ENCODE peak calls at places on chromosome 18, in eight cellular contexts. One of them, this sample, is unnamed.

GRCh38 chr18:23301971-23302370 is 151.1 kb upstream of the RIOK3 start:
- DNase-seq in RKO: no peak
- DNase-seq in prostate gland: no peak
- DNase-seq in T-cell: no peak
- DNase-seq in ecto neural progenitor cell: no peak
- DNase-seq in activated naive CD4-positive, alpha-beta T cell treated with anti-CD3 and anti-CD28 coated beads for 36 hours: no peak
- DNase-seq in effector memory CD8-positive, alpha-beta T cell: no peak
- DNase-seq in right lobe of liver: no peak
- DNase-seq in this sample: no peak

GRCh38 chr18:73774836-73775509 is 372.7 kb downstream of the FBXO15 start:
- DNase-seq in RKO: no peak
- DNase-seq in prostate gland: peak; percentile 76
- DNase-seq in T-cell: no peak
- DNase-seq in ecto neural progenitor cell: no peak
- DNase-seq in activated naive CD4-positive, alpha-beta T cell treated with anti-CD3 and anti-CD28 coated beads for 36 hours: no peak
- DNase-seq in effector memory CD8-positive, alpha-beta T cell: no peak
- DNase-seq in right lobe of liver: no peak
- DNase-seq in this sample: no peak

GRCh38 chr18:71336811-71337210 is 1048.0 kb downstream of the SOCS6 start:
- DNase-seq in RKO: no peak
- DNase-seq in prostate gland: no peak
- DNase-seq in T-cell: no peak
- DNase-seq in ecto neural progenitor cell: no peak
- DNase-seq in activated naive CD4-positive, alpha-beta T cell treated with anti-CD3 and anti-CD28 coated beads for 36 hours: no peak
- DNase-seq in effector memory CD8-positive, alpha-beta T cell: no peak
- DNase-seq in right lobe of liver: no peak
- DNase-seq in this sample: no peak

GRCh38 chr18:52554180-52554579 is 214.2 kb downstream of the DCC start:
- DNase-seq in RKO: no peak
- DNase-seq in prostate gland: no peak
- DNase-seq in T-cell: no peak
- DNase-seq in ecto neural progenitor cell: no peak
- DNase-seq in activated naive CD4-positive, alpha-beta T cell treated with anti-CD3 and anti-CD28 coated beads for 36 hours: no peak
- DNase-seq in effector memory CD8-positive, alpha-beta T cell: no peak
- DNase-seq in right lobe of liver: no peak
- DNase-seq in this sample: no peak

GRCh38 chr18:33584845-33585775 is 7.1 kb downstream of the ASXL3 start:
- DNase-seq in RKO: no peak
- DNase-seq in prostate gland: no peak
- DNase-seq in T-cell: no peak
- DNase-seq in ecto neural progenitor cell: no peak
- DNase-seq in activated naive CD4-positive, alpha-beta T cell treated with anti-CD3 and anti-CD28 coated beads for 36 hours: no peak
- DNase-seq in effector memory CD8-positive, alpha-beta T cell: no peak
- DNase-seq in right lobe of liver: no peak
- DNase-seq in this sample: no peak

GRCh38 chr18:57088883-57089282 is 58.0 kb upstream of the BOD1L2 start:
- DNase-seq in RKO: no peak
- DNase-seq in prostate gland: no peak
- DNase-seq in T-cell: no peak
- DNase-seq in ecto neural progenitor cell: no peak
- DNase-seq in activated naive CD4-positive, alpha-beta T cell treated with anti-CD3 and anti-CD28 coated beads for 36 hours: no peak
- DNase-seq in effector memory CD8-positive, alpha-beta T cell: no peak
- DNase-seq in right lobe of liver: no peak
- DNase-seq in this sample: no peak

GRCh38 chr18:79503406-79503805 is 107.7 kb downstream of the NFATC1 start:
- DNase-seq in RKO: no peak
- DNase-seq in prostate gland: no peak
- DNase-seq in T-cell: no peak
- DNase-seq in ecto neural progenitor cell: no peak
- DNase-seq in activated naive CD4-positive, alpha-beta T cell treated with anti-CD3 and anti-CD28 coated beads for 36 hours: no peak
- DNase-seq in effector memory CD8-positive, alpha-beta T cell: no peak
- DNase-seq in right lobe of liver: peak; percentile 30
- DNase-seq in this sample: peak; percentile 33

GRCh38 chr18:50805732-50806131 is 14.1 kb downstream of the MRO start:
- DNase-seq in RKO: peak; percentile 47
- DNase-seq in prostate gland: no peak
- DNase-seq in T-cell: no peak
- DNase-seq in ecto neural progenitor cell: no peak
- DNase-seq in activated naive CD4-positive, alpha-beta T cell treated with anti-CD3 and anti-CD28 coated beads for 36 hours: peak; percentile 32
- DNase-seq in effector memory CD8-positive, alpha-beta T cell: no peak
- DNase-seq in right lobe of liver: no peak
- DNase-seq in this sample: no peak

GRCh38 chr18:9612215-9612830 is 2.0 kb downstream of the PPP4R1 start:
- DNase-seq in RKO: peak; percentile 79
- DNase-seq in prostate gland: peak; percentile 49
- DNase-seq in T-cell: no peak
- DNase-seq in ecto neural progenitor cell: no peak
- DNase-seq in activated naive CD4-positive, alpha-beta T cell treated with anti-CD3 and anti-CD28 coated beads for 36 hours: peak; percentile 46
- DNase-seq in effector memory CD8-positive, alpha-beta T cell: peak; percentile 25
- DNase-seq in right lobe of liver: no peak
- DNase-seq in this sample: peak; percentile 71

GRCh38 chr18:74898965-74899364 is 301.3 kb downstream of the ZNF407 start:
- DNase-seq in RKO: peak; percentile 3
- DNase-seq in prostate gland: no peak
- DNase-seq in T-cell: no peak
- DNase-seq in ecto neural progenitor cell: no peak
- DNase-seq in activated naive CD4-positive, alpha-beta T cell treated with anti-CD3 and anti-CD28 coated beads for 36 hours: no peak
- DNase-seq in effector memory CD8-positive, alpha-beta T cell: no peak
- DNase-seq in right lobe of liver: no peak
- DNase-seq in this sample: no peak

GRCh38 chr18:9741821-9742541 is 33.9 kb downstream of the RAB31 start:
- DNase-seq in RKO: no peak
- DNase-seq in prostate gland: no peak
- DNase-seq in T-cell: no peak
- DNase-seq in ecto neural progenitor cell: peak; percentile 57
- DNase-seq in activated naive CD4-positive, alpha-beta T cell treated with anti-CD3 and anti-CD28 coated beads for 36 hours: no peak
- DNase-seq in effector memory CD8-positive, alpha-beta T cell: no peak
- DNase-seq in right lobe of liver: no peak
- DNase-seq in this sample: no peak

GRCh38 chr18:41940506-41941215 is 14.4 kb upstream of the PIK3C3 start:
- DNase-seq in RKO: peak; percentile 31
- DNase-seq in prostate gland: no peak
- DNase-seq in T-cell: no peak
- DNase-seq in ecto neural progenitor cell: no peak
- DNase-seq in activated naive CD4-positive, alpha-beta T cell treated with anti-CD3 and anti-CD28 coated beads for 36 hours: no peak
- DNase-seq in effector memory CD8-positive, alpha-beta T cell: no peak
- DNase-seq in right lobe of liver: no peak
- DNase-seq in this sample: no peak

GRCh38 chr18:23247896-23248295 is 112.6 kb downstream of the CABLES1 start:
- DNase-seq in RKO: no peak
- DNase-seq in prostate gland: no peak
- DNase-seq in T-cell: no peak
- DNase-seq in ecto neural progenitor cell: no peak
- DNase-seq in activated naive CD4-positive, alpha-beta T cell treated with anti-CD3 and anti-CD28 coated beads for 36 hours: no peak
- DNase-seq in effector memory CD8-positive, alpha-beta T cell: no peak
- DNase-seq in right lobe of liver: no peak
- DNase-seq in this sample: no peak

GRCh38 chr18:56952026-56952425 is 194.9 kb upstream of the BOD1L2 start:
- DNase-seq in RKO: no peak
- DNase-seq in prostate gland: no peak
- DNase-seq in T-cell: no peak
- DNase-seq in ecto neural progenitor cell: no peak
- DNase-seq in activated naive CD4-positive, alpha-beta T cell treated with anti-CD3 and anti-CD28 coated beads for 36 hours: no peak
- DNase-seq in effector memory CD8-positive, alpha-beta T cell: no peak
- DNase-seq in right lobe of liver: no peak
- DNase-seq in this sample: no peak

GRCh38 chr18:10303171-10303570 is 151.3 kb upstream of the APCDD1 start:
- DNase-seq in RKO: no peak
- DNase-seq in prostate gland: no peak
- DNase-seq in T-cell: no peak
- DNase-seq in ecto neural progenitor cell: no peak
- DNase-seq in activated naive CD4-positive, alpha-beta T cell treated with anti-CD3 and anti-CD28 coated beads for 36 hours: no peak
- DNase-seq in effector memory CD8-positive, alpha-beta T cell: no peak
- DNase-seq in right lobe of liver: no peak
- DNase-seq in this sample: no peak

GRCh38 chr18:45353530-45353929 is 261.7 kb upstream of the SLC14A2 start:
- DNase-seq in RKO: no peak
- DNase-seq in prostate gland: no peak
- DNase-seq in T-cell: no peak
- DNase-seq in ecto neural progenitor cell: no peak
- DNase-seq in activated naive CD4-positive, alpha-beta T cell treated with anti-CD3 and anti-CD28 coated beads for 36 hours: no peak
- DNase-seq in effector memory CD8-positive, alpha-beta T cell: no peak
- DNase-seq in right lobe of liver: no peak
- DNase-seq in this sample: no peak

GRCh38 chr18:49612515-49613033 is 50.7 kb downstream of the LIPG start:
- DNase-seq in RKO: no peak
- DNase-seq in prostate gland: no peak
- DNase-seq in T-cell: no peak
- DNase-seq in ecto neural progenitor cell: no peak
- DNase-seq in activated naive CD4-positive, alpha-beta T cell treated with anti-CD3 and anti-CD28 coated beads for 36 hours: no peak
- DNase-seq in effector memory CD8-positive, alpha-beta T cell: no peak
- DNase-seq in right lobe of liver: no peak
- DNase-seq in this sample: no peak

GRCh38 chr18:79915161-79916127 is 36.0 kb downstream of the SLC66A2 start:
- DNase-seq in RKO: no peak
- DNase-seq in prostate gland: no peak
- DNase-seq in T-cell: no peak
- DNase-seq in ecto neural progenitor cell: peak; percentile 36
- DNase-seq in activated naive CD4-positive, alpha-beta T cell treated with anti-CD3 and anti-CD28 coated beads for 36 hours: no peak
- DNase-seq in effector memory CD8-positive, alpha-beta T cell: no peak
- DNase-seq in right lobe of liver: no peak
- DNase-seq in this sample: peak; percentile 56

GRCh38 chr18:11020454-11020853 is 128.9 kb downstream of the PIEZO2 start:
- DNase-seq in RKO: no peak
- DNase-seq in prostate gland: no peak
- DNase-seq in T-cell: no peak
- DNase-seq in ecto neural progenitor cell: no peak
- DNase-seq in activated naive CD4-positive, alpha-beta T cell treated with anti-CD3 and anti-CD28 coated beads for 36 hours: no peak
- DNase-seq in effector memory CD8-positive, alpha-beta T cell: no peak
- DNase-seq in right lobe of liver: no peak
- DNase-seq in this sample: no peak

GRCh38 chr18:37362158-37362890 is 203.3 kb downstream of the CELF4 start:
- DNase-seq in RKO: no peak
- DNase-seq in prostate gland: no peak
- DNase-seq in T-cell: no peak
- DNase-seq in ecto neural progenitor cell: no peak
- DNase-seq in activated naive CD4-positive, alpha-beta T cell treated with anti-CD3 and anti-CD28 coated beads for 36 hours: no peak
- DNase-seq in effector memory CD8-positive, alpha-beta T cell: no peak
- DNase-seq in right lobe of liver: no peak
- DNase-seq in this sample: no peak

GRCh38 chr18:42078711-42079110 is 123.7 kb downstream of the PIK3C3 start:
- DNase-seq in RKO: no peak
- DNase-seq in prostate gland: no peak
- DNase-seq in T-cell: no peak
- DNase-seq in ecto neural progenitor cell: no peak
- DNase-seq in activated naive CD4-positive, alpha-beta T cell treated with anti-CD3 and anti-CD28 coated beads for 36 hours: no peak
- DNase-seq in effector memory CD8-positive, alpha-beta T cell: no peak
- DNase-seq in right lobe of liver: no peak
- DNase-seq in this sample: no peak

GRCh38 chr18:73156117-73156516 is 288.3 kb upstream of the NETO1 start:
- DNase-seq in RKO: no peak
- DNase-seq in prostate gland: no peak
- DNase-seq in T-cell: no peak
- DNase-seq in ecto neural progenitor cell: no peak
- DNase-seq in activated naive CD4-positive, alpha-beta T cell treated with anti-CD3 and anti-CD28 coated beads for 36 hours: no peak
- DNase-seq in effector memory CD8-positive, alpha-beta T cell: no peak
- DNase-seq in right lobe of liver: no peak
- DNase-seq in this sample: no peak

GRCh38 chr18:55401638-55402191 is 186.3 kb downstream of the TCF4 start:
- DNase-seq in RKO: no peak
- DNase-seq in prostate gland: no peak
- DNase-seq in T-cell: no peak
- DNase-seq in ecto neural progenitor cell: peak; percentile 54
- DNase-seq in activated naive CD4-positive, alpha-beta T cell treated with anti-CD3 and anti-CD28 coated beads for 36 hours: no peak
- DNase-seq in effector memory CD8-positive, alpha-beta T cell: no peak
- DNase-seq in right lobe of liver: no peak
- DNase-seq in this sample: no peak

GRCh38 chr18:48852292-48852691 is 98.5 kb downstream of the SMAD7 start:
- DNase-seq in RKO: no peak
- DNase-seq in prostate gland: no peak
- DNase-seq in T-cell: no peak
- DNase-seq in ecto neural progenitor cell: no peak
- DNase-seq in activated naive CD4-positive, alpha-beta T cell treated with anti-CD3 and anti-CD28 coated beads for 36 hours: peak; percentile 42
- DNase-seq in effector memory CD8-positive, alpha-beta T cell: no peak
- DNase-seq in right lobe of liver: no peak
- DNase-seq in this sample: no peak

GRCh38 chr18:75105551-75106254 is 103.2 kb downstream of the PTGR3 start:
- DNase-seq in RKO: no peak
- DNase-seq in prostate gland: no peak
- DNase-seq in T-cell: no peak
- DNase-seq in ecto neural progenitor cell: peak; percentile 24
- DNase-seq in activated naive CD4-positive, alpha-beta T cell treated with anti-CD3 and anti-CD28 coated beads for 36 hours: no peak
- DNase-seq in effector memory CD8-positive, alpha-beta T cell: no peak
- DNase-seq in right lobe of liver: no peak
- DNase-seq in this sample: peak; percentile 36

GRCh38 chr18:12639990-12640880 is 17.7 kb downstream of the SPIRE1 start:
- DNase-seq in RKO: peak; percentile 23
- DNase-seq in prostate gland: no peak
- DNase-seq in T-cell: no peak
- DNase-seq in ecto neural progenitor cell: no peak
- DNase-seq in activated naive CD4-positive, alpha-beta T cell treated with anti-CD3 and anti-CD28 coated beads for 36 hours: no peak
- DNase-seq in effector memory CD8-positive, alpha-beta T cell: no peak
- DNase-seq in right lobe of liver: no peak
- DNase-seq in this sample: no peak

GRCh38 chr18:77127769-77128671 is 4.6 kb downstream of the MBP start:
- DNase-seq in RKO: peak; percentile 36
- DNase-seq in prostate gland: peak; percentile 87
- DNase-seq in T-cell: peak; percentile 35
- DNase-seq in ecto neural progenitor cell: no peak
- DNase-seq in activated naive CD4-positive, alpha-beta T cell treated with anti-CD3 and anti-CD28 coated beads for 36 hours: peak; percentile 55
- DNase-seq in effector memory CD8-positive, alpha-beta T cell: peak; percentile 61
- DNase-seq in right lobe of liver: no peak
- DNase-seq in this sample: peak; percentile 78

GRCh38 chr18:28359177-28359576 is 182.2 kb upstream of the CDH2 start:
- DNase-seq in RKO: no peak
- DNase-seq in prostate gland: no peak
- DNase-seq in T-cell: no peak
- DNase-seq in ecto neural progenitor cell: no peak
- DNase-seq in activated naive CD4-positive, alpha-beta T cell treated with anti-CD3 and anti-CD28 coated beads for 36 hours: no peak
- DNase-seq in effector memory CD8-positive, alpha-beta T cell: no peak
- DNase-seq in right lobe of liver: no peak
- DNase-seq in this sample: no peak

GRCh38 chr18:32289480-32290075 is 99.7 kb downstream of the MEP1B start:
- DNase-seq in RKO: peak; percentile 66
- DNase-seq in prostate gland: peak; percentile 55
- DNase-seq in T-cell: no peak
- DNase-seq in ecto neural progenitor cell: peak; percentile 55
- DNase-seq in activated naive CD4-positive, alpha-beta T cell treated with anti-CD3 and anti-CD28 coated beads for 36 hours: peak; percentile 64
- DNase-seq in effector memory CD8-positive, alpha-beta T cell: no peak
- DNase-seq in right lobe of liver: no peak
- DNase-seq in this sample: no peak

GRCh38 chr18:10274327-10274726 is 180.1 kb upstream of the APCDD1 start:
- DNase-seq in RKO: no peak
- DNase-seq in prostate gland: no peak
- DNase-seq in T-cell: no peak
- DNase-seq in ecto neural progenitor cell: no peak
- DNase-seq in activated naive CD4-positive, alpha-beta T cell treated with anti-CD3 and anti-CD28 coated beads for 36 hours: no peak
- DNase-seq in effector memory CD8-positive, alpha-beta T cell: no peak
- DNase-seq in right lobe of liver: no peak
- DNase-seq in this sample: no peak